ENCODE peak calls at places on chromosome 1, in eight cellular contexts. One of them, this sample, is unnamed. For H3K27me3, the result is how much of the 10 kb centered on the place peaks cover.

GRCh38 chr1:239293350-239294111 is 92.8 kb upstream of the CHRM3 start:
- DNase-seq in dorsolateral prefrontal cortex: no peak
- DNase-seq in left ventricle myocardium inferior: no peak
- DNase-seq in A673: no peak
- DNase-seq in gastrocnemius medialis: no peak
- DNase-seq in astrocyte: no peak
- DNase-seq in GM06990: no peak
- DNase-seq in adrenal gland: no peak
- DNase-seq in this sample: no peak

GRCh38 chr1:57041901-57042300 is 76.1 kb upstream of the C8B start:
- DNase-seq in dorsolateral prefrontal cortex: no peak
- DNase-seq in left ventricle myocardium inferior: no peak
- DNase-seq in A673: no peak
- DNase-seq in gastrocnemius medialis: no peak
- DNase-seq in astrocyte: no peak
- DNase-seq in GM06990: no peak
- DNase-seq in adrenal gland: no peak
- DNase-seq in this sample: no peak

GRCh38 chr1:55869050-55869449 is 653.9 kb upstream of the USP24 start:
- DNase-seq in dorsolateral prefrontal cortex: no peak
- DNase-seq in left ventricle myocardium inferior: peak
- DNase-seq in A673: peak
- DNase-seq in gastrocnemius medialis: no peak
- DNase-seq in astrocyte: peak
- DNase-seq in GM06990: no peak
- DNase-seq in adrenal gland: peak
- DNase-seq in this sample: no peak

GRCh38 chr1:113140588-113141446 is 67.8 kb downstream of the LRIG2 start:
- DNase-seq in dorsolateral prefrontal cortex: peak
- DNase-seq in left ventricle myocardium inferior: peak
- DNase-seq in A673: peak
- DNase-seq in gastrocnemius medialis: peak
- DNase-seq in astrocyte: peak
- DNase-seq in GM06990: no peak
- DNase-seq in adrenal gland: peak
- DNase-seq in this sample: no peak

GRCh38 chr1:166032901-166033371 is 133.9 kb downstream of the FAM78B start:
- DNase-seq in dorsolateral prefrontal cortex: peak
- DNase-seq in left ventricle myocardium inferior: peak
- DNase-seq in A673: peak
- DNase-seq in gastrocnemius medialis: no peak
- DNase-seq in astrocyte: no peak
- DNase-seq in GM06990: no peak
- DNase-seq in adrenal gland: no peak
- DNase-seq in this sample: no peak

GRCh38 chr1:173249349-173249748 is 42.2 kb upstream of the TNFSF4 start:
- DNase-seq in dorsolateral prefrontal cortex: no peak
- DNase-seq in left ventricle myocardium inferior: no peak
- DNase-seq in A673: no peak
- DNase-seq in gastrocnemius medialis: no peak
- DNase-seq in astrocyte: peak
- DNase-seq in GM06990: no peak
- DNase-seq in adrenal gland: no peak
- DNase-seq in this sample: no peak

GRCh38 chr1:7425771-7426170 is 345.3 kb upstream of the VAMP3 start:
- DNase-seq in dorsolateral prefrontal cortex: no peak
- DNase-seq in left ventricle myocardium inferior: no peak
- DNase-seq in A673: no peak
- DNase-seq in gastrocnemius medialis: no peak
- DNase-seq in astrocyte: no peak
- DNase-seq in GM06990: no peak
- DNase-seq in adrenal gland: no peak
- DNase-seq in this sample: no peak

GRCh38 chr1:234771642-234772344 is 161.8 kb upstream of the IRF2BP2 start:
- DNase-seq in dorsolateral prefrontal cortex: no peak
- DNase-seq in left ventricle myocardium inferior: no peak
- DNase-seq in A673: peak
- DNase-seq in gastrocnemius medialis: no peak
- DNase-seq in astrocyte: no peak
- DNase-seq in GM06990: peak
- DNase-seq in adrenal gland: no peak
- DNase-seq in this sample: no peak

GRCh38 chr1:65528104-65528503 is 107.6 kb downstream of the LEPR start:
- DNase-seq in dorsolateral prefrontal cortex: no peak
- DNase-seq in left ventricle myocardium inferior: no peak
- DNase-seq in A673: no peak
- DNase-seq in gastrocnemius medialis: no peak
- DNase-seq in astrocyte: no peak
- DNase-seq in GM06990: no peak
- DNase-seq in adrenal gland: no peak
- DNase-seq in this sample: no peak

GRCh38 chr1:176462671-176463225 is at the start of gene PAPPA2:
- DNase-seq in dorsolateral prefrontal cortex: no peak
- DNase-seq in left ventricle myocardium inferior: no peak
- DNase-seq in A673: no peak
- DNase-seq in gastrocnemius medialis: no peak
- DNase-seq in astrocyte: no peak
- DNase-seq in GM06990: no peak
- DNase-seq in adrenal gland: no peak
- DNase-seq in this sample: no peak

GRCh38 chr1:176471338-176472121 is 8.6 kb downstream of the PAPPA2 start:
- DNase-seq in dorsolateral prefrontal cortex: no peak
- DNase-seq in left ventricle myocardium inferior: no peak
- DNase-seq in A673: no peak
- DNase-seq in gastrocnemius medialis: no peak
- DNase-seq in astrocyte: no peak
- DNase-seq in GM06990: no peak
- DNase-seq in adrenal gland: no peak
- DNase-seq in this sample: no peak

GRCh38 chr1:176461576-176461975 is 1.4 kb upstream of the PAPPA2 start:
- DNase-seq in dorsolateral prefrontal cortex: no peak
- DNase-seq in left ventricle myocardium inferior: no peak
- DNase-seq in A673: no peak
- DNase-seq in gastrocnemius medialis: no peak
- DNase-seq in astrocyte: no peak
- DNase-seq in GM06990: no peak
- DNase-seq in adrenal gland: no peak
- DNase-seq in this sample: no peak

GRCh38 chr1:176469450-176469985 is 6.5 kb downstream of the PAPPA2 start:
- DNase-seq in dorsolateral prefrontal cortex: no peak
- DNase-seq in left ventricle myocardium inferior: no peak
- DNase-seq in A673: no peak
- DNase-seq in gastrocnemius medialis: no peak
- DNase-seq in astrocyte: peak
- DNase-seq in GM06990: no peak
- DNase-seq in adrenal gland: no peak
- DNase-seq in this sample: no peak

GRCh38 chr1:176466514-176466913 is 3.5 kb downstream of the PAPPA2 start:
- DNase-seq in dorsolateral prefrontal cortex: no peak
- DNase-seq in left ventricle myocardium inferior: no peak
- DNase-seq in A673: peak
- DNase-seq in gastrocnemius medialis: no peak
- DNase-seq in astrocyte: no peak
- DNase-seq in GM06990: no peak
- DNase-seq in adrenal gland: no peak
- DNase-seq in this sample: no peak
- TF ChIP-seq CTCF in dorsolateral prefrontal cortex: no peak
- TF ChIP-seq CTCF in left ventricle myocardium inferior: peak
- TF ChIP-seq CTCF in A673: peak
- TF ChIP-seq CTCF in gastrocnemius medialis: no peak
- TF ChIP-seq CTCF in astrocyte: no peak
- TF ChIP-seq CTCF in GM06990: peak
- TF ChIP-seq CTCF in adrenal gland: no peak
- TF ChIP-seq CTCF in this sample: peak

GRCh38 chr1:156417700-156418015 is 48.6 kb downstream of the RHBG start:
- DNase-seq in dorsolateral prefrontal cortex: peak
- DNase-seq in left ventricle myocardium inferior: no peak
- DNase-seq in A673: no peak
- DNase-seq in gastrocnemius medialis: no peak
- DNase-seq in astrocyte: no peak
- DNase-seq in GM06990: no peak
- DNase-seq in adrenal gland: no peak
- DNase-seq in this sample: no peak
- H3K27me3 ChIP-seq in dorsolateral prefrontal cortex: under half
- H3K27me3 ChIP-seq in left ventricle myocardium inferior: half or more
- H3K27me3 ChIP-seq in A673: half or more
- H3K27me3 ChIP-seq in gastrocnemius medialis: half or more
- H3K27me3 ChIP-seq in astrocyte: half or more
- H3K27me3 ChIP-seq in GM06990: under half
- H3K27me3 ChIP-seq in adrenal gland: half or more
- H3K27me3 ChIP-seq in this sample: under half

DNA sequence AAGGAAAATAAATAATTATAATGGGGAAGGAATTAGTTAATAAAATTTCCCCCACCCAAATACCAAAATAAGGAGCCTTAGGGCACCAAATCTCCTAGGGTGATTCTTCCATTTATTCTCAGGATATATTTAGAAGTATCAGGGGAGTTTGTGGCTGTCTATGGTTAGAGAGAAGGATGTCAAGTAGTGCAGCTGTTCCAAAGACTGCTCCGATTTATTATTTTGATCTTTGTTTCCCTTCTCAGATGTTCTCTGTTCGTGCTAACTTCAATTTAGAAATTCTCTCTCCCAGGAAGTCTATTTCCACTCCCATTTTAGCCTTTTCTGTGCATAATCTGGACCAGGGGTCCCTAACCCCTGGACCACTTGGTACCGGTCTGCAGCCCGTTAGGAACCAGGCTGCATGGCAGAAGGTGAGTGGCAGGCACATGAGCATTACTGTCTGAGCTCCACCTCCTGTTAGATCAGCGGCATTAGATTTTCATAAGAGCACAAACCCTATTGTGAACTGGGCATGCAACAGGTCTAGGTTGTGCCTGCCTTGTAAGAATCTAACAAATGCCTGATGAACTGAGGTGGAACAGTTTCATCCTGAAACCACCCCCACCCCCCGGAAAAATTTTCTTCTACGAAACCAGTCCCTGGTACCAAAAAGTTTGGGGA is 9.3 kb upstream of the MAST2 start:
- DNase-seq in dorsolateral prefrontal cortex: no peak
- DNase-seq in left ventricle myocardium inferior: no peak
- DNase-seq in A673: no peak
- DNase-seq in gastrocnemius medialis: no peak
- DNase-seq in astrocyte: no peak
- DNase-seq in GM06990: no peak
- DNase-seq in adrenal gland: no peak
- DNase-seq in this sample: no peak
- TF ChIP-seq CTCF in dorsolateral prefrontal cortex: no peak
- TF ChIP-seq CTCF in left ventricle myocardium inferior: no peak
- TF ChIP-seq CTCF in A673: no peak
- TF ChIP-seq CTCF in gastrocnemius medialis: no peak
- TF ChIP-seq CTCF in astrocyte: no peak
- TF ChIP-seq CTCF in GM06990: peak
- TF ChIP-seq CTCF in adrenal gland: no peak
- TF ChIP-seq CTCF in this sample: no peak

DNA sequence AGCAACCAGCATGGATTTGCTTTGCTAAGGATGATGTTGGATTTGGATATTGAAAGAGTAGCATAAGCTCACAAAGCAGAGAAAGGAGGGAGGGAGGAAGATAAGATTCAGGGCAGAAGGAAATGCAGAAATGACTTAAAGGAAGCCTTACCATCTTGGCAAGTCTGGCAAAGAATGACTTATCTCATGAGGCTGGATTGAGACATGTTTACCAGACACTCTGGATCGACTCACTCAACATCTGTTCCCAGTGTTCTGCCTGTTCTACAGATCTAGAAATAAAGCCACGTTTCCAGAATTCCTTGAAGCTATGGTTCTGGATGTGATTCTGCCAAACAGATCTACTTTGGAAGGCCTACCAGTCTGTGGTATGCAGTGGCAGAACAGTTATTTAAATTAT is 38.8 kb upstream of the CTBS start:
- DNase-seq in dorsolateral prefrontal cortex: no peak
- DNase-seq in left ventricle myocardium inferior: no peak
- DNase-seq in A673: no peak
- DNase-seq in gastrocnemius medialis: no peak
- DNase-seq in astrocyte: no peak
- DNase-seq in GM06990: no peak
- DNase-seq in adrenal gland: no peak
- DNase-seq in this sample: no peak
- H3K27me3 ChIP-seq in dorsolateral prefrontal cortex: under half
- H3K27me3 ChIP-seq in left ventricle myocardium inferior: under half
- H3K27me3 ChIP-seq in A673: under half
- H3K27me3 ChIP-seq in gastrocnemius medialis: under half
- H3K27me3 ChIP-seq in astrocyte: under half
- H3K27me3 ChIP-seq in GM06990: under half
- H3K27me3 ChIP-seq in adrenal gland: under half
- H3K27me3 ChIP-seq in this sample: under half

GRCh38 chr1:225882008-225882698 is at the start of gene TMEM63A:
- DNase-seq in dorsolateral prefrontal cortex: peak
- DNase-seq in left ventricle myocardium inferior: peak
- DNase-seq in A673: peak
- DNase-seq in gastrocnemius medialis: peak
- DNase-seq in astrocyte: peak
- DNase-seq in GM06990: peak
- DNase-seq in adrenal gland: peak
- DNase-seq in this sample: no peak
- TF ChIP-seq CTCF in dorsolateral prefrontal cortex: peak
- TF ChIP-seq CTCF in left ventricle myocardium inferior: peak
- TF ChIP-seq CTCF in A673: peak
- TF ChIP-seq CTCF in gastrocnemius medialis: peak
- TF ChIP-seq CTCF in astrocyte: no peak
- TF ChIP-seq CTCF in GM06990: peak
- TF ChIP-seq CTCF in adrenal gland: peak
- TF ChIP-seq CTCF in this sample: peak